ENCODE peak calls at places on chromosome 14, in nine cellular contexts. X is ureter; D is cardiac muscle cell; U is A172; V is left cardiac atrium; N is stimulated activated CD4-positive, alpha-beta T cell treated with anti-CD3 and anti-CD28 coated beads, Interleukin-4, amount 100 ng/mL, for 4 hours; W is choroid plexus epithelial cell; F is stimulated activated CD8-positive, alpha-beta memory T cell treated with anti-CD3 and anti-CD28 coated beads, Interleukin-7, amount 100 ng/mL, for 4 hours; H is activated CD8-positive, alpha-beta memory T cell treated with anti-CD3 and anti-CD28 coated beads for 24 hours. G is an unnamed sample.

GRCh38 chr14:66117600-66117999 is 368.6 kb upstream of the CCDC196 start:
- DNase-seq in W (peak), U (peak), N (no peak), V (no peak), D (peak), X (no peak), F (no peak), H (no peak), G (no peak)

GRCh38 chr14:90781344-90781761 is 34.9 kb downstream of the TTC7B start:
- DNase-seq in V (no peak), D (peak), W (peak), N (no peak), U (peak), F (no peak), X (no peak), H (no peak), G (no peak)

GRCh38 chr14:70907172-70907995 is at the start of gene PCNX1:
- DNase-seq in H (peak), U (peak), W (peak), F (peak), N (peak), X (peak), V (peak), D (peak), G (peak)

GRCh38 chr14:100203962-100204834 is 34.7 kb upstream of the YY1 start:
- DNase-seq in W (peak), D (peak), N (no peak), U (no peak), V (no peak), F (no peak), X (no peak), H (no peak), G (no peak)

GRCh38 chr14:99185436-99186068 is 86.4 kb downstream of the BCL11B start:
- DNase-seq in H (peak), U (no peak), W (no peak), X (no peak), F (no peak), D (no peak), N (no peak), V (no peak), G (no peak)

GRCh38 chr14:98725676-98726075 is 546.3 kb downstream of the BCL11B start:
- DNase-seq in H (no peak), F (no peak), D (no peak), W (no peak), U (no peak), N (no peak), V (no peak), X (no peak), G (no peak)

GRCh38 chr14:62251237-62251636 is 489.0 kb downstream of the SNAPC1 start:
- DNase-seq in V (no peak), F (no peak), W (no peak), H (no peak), D (no peak), N (no peak), X (no peak), U (no peak), G (no peak)

GRCh38 chr14:90402009-90402408 is 5.2 kb downstream of the CALM1 start:
- DNase-seq in H (no peak), X (no peak), V (no peak), U (no peak), D (no peak), N (no peak), W (no peak), F (no peak), G (no peak)

GRCh38 chr14:96631621-96632362 is 129.6 kb downstream of the PAPOLA start:
- DNase-seq in D (no peak), N (no peak), W (no peak), X (peak), U (no peak), V (no peak), H (peak), F (no peak), G (no peak)

GRCh38 chr14:75399819-75400678 is 27.8 kb upstream of the JDP2 start:
- DNase-seq in F (no peak), V (peak), U (peak), N (no peak), X (peak), W (no peak), D (peak), H (no peak), G (no peak)